ENCODE peak calls at places on chromosomes 6 and 20, in ten cellular contexts. Z is HCT116, P is ELF-1, H is Panc1, Q is AG04449, K is psoas muscle, B is H9, J is GM20000, U is IMR-90, C is breast epithelium. F is an unnamed sample.

GRCh38 chr6:159858259-159858658 is 32.5 kb upstream of the MAS1 start:
- DNase-seq in Z (no peak), P (no peak), H (no peak), Q (no peak), K (no peak), B (no peak), J (no peak), U (no peak), C (no peak), F (no peak)

GRCh38 chr6:47083586-47084047 is 41.5 kb upstream of the ADGRF1 start:
- DNase-seq in Z (no peak), P (peak), H (no peak), Q (no peak), K (peak), B (no peak), J (no peak), U (peak), C (peak), F (no peak)

GRCh38 chr20:41082306-41082705 is 53.7 kb downstream of the TOP1 start:
- DNase-seq in Z (no peak), P (no peak), H (no peak), Q (no peak), K (no peak), B (no peak), J (no peak), U (no peak), C (no peak), F (no peak)

GRCh38 chr6:28646650-28647049 is 121.0 kb downstream of the GPX5 start:
- DNase-seq in Z (no peak), P (no peak), H (no peak), Q (no peak), K (no peak), B (no peak), J (no peak), U (no peak), C (no peak), F (no peak)

GRCh38 chr20:46973801-46974200 is 79.2 kb downstream of the EYA2 start:
- DNase-seq in Z (no peak), P (no peak), H (no peak), Q (no peak), K (no peak), B (no peak), J (no peak), U (no peak), C (no peak), F (no peak)

GRCh38 chr20:1326031-1326930 is 2.7 kb downstream of the SDCBP2 start:
- DNase-seq in Z (no peak), P (no peak), H (no peak), Q (no peak), K (no peak), B (peak), J (no peak), U (peak), C (peak), F (no peak)

GRCh38 chr6:125748534-125749111 is 809 bp upstream of the HEY2 start:
- DNase-seq in Z (no peak), P (peak), H (no peak), Q (no peak), K (no peak), B (no peak), J (no peak), U (peak), C (no peak), F (no peak)

GRCh38 chr6:134816780-134817179 is 133.1 kb downstream of the ALDH8A1 start:
- DNase-seq in Z (no peak), P (no peak), H (no peak), Q (no peak), K (no peak), B (no peak), J (no peak), U (peak), C (no peak), F (no peak)

GRCh38 chr6:156154896-156155295 is 622.3 kb upstream of the ARID1B start:
- DNase-seq in Z (no peak), P (no peak), H (no peak), Q (no peak), K (no peak), B (no peak), J (no peak), U (peak), C (no peak), F (no peak)

GRCh38 chr20:51643390-51643789 is 100.9 kb upstream of the NFATC2 start:
- DNase-seq in Z (no peak), P (no peak), H (no peak), Q (no peak), K (no peak), B (no peak), J (no peak), U (no peak), C (no peak), F (no peak)

GRCh38 chr6:39425346-39426056 is 103.0 kb upstream of the KCNK16 start:
- DNase-seq in Z (no peak), P (no peak), H (no peak), Q (no peak), K (no peak), B (no peak), J (no peak), U (no peak), C (no peak), F (no peak)

GRCh38 chr6:159594106-159594749 is 98.8 kb downstream of the SOD2 start:
- DNase-seq in Z (peak), P (no peak), H (peak), Q (no peak), K (no peak), B (no peak), J (no peak), U (peak), C (no peak), F (no peak)

F was measured in GM12864.